ENCODE peak calls at places on chromosomes 12 and 14, in four cellular contexts. F is substantia nigra, D is SW480, B is ELR. T is an unnamed sample.

GRCh38 chr12:55585817-55586216 is 13.5 kb downstream of the OR2AP1 start:
- DNase-seq in F (no peak), D (no peak), B (no peak), T (no peak)

GRCh38 chr12:6235499-6235898 is 35.3 kb downstream of the CD9 start:
- DNase-seq in F (no peak), D (peak; percentile 88), B (no peak), T (peak; percentile 19)

GRCh38 chr12:56897844-56898341 is 36.3 kb downstream of the SDR9C7 start:
- DNase-seq in F (no peak), D (no peak), B (peak; percentile 16), T (peak; percentile 45)

GRCh38 chr12:113862570-113863454 is 103.3 kb downstream of the RBM19 start:
- DNase-seq in F (no peak), D (peak; percentile 36), B (peak; percentile 83), T (no peak)

GRCh38 chr12:86929962-86930361 is 673.8 kb upstream of the MGAT4C start:
- DNase-seq in F (no peak), D (no peak), B (no peak), T (no peak)

GRCh38 chr12:96225003-96225855 is 31.1 kb downstream of the ELK3 start:
- DNase-seq in F (no peak), D (no peak), B (no peak), T (no peak)

GRCh38 chr14:99968156-99968920 is 96.9 kb upstream of the EVL start:
- DNase-seq in F (no peak), D (no peak), B (peak; percentile 74), T (peak; percentile 62)

GRCh38 chr12:93376436-93377251 is 1.1 kb upstream of the NUDT4 start:
- DNase-seq in F (peak; percentile 53), D (peak; percentile 72), B (peak; percentile 30), T (peak; percentile 47)

GRCh38 chr12:82223421-82223820 is 134.8 kb downstream of the CCDC59 start:
- DNase-seq in F (no peak), D (no peak), B (no peak), T (no peak)

GRCh38 chr12:89087149-89087834 is 265.0 kb downstream of the DUSP6 start:
- DNase-seq in F (no peak), D (no peak), B (no peak), T (no peak)

GRCh38 chr12:59344224-59344623 is 251.6 kb upstream of the SLC16A7 start:
- DNase-seq in F (no peak), D (no peak), B (no peak), T (no peak)

T was measured in kidney tubule cell.